ENCODE peak calls at places on chromosomes 6 and 20, in four cellular contexts. One of them, this sample, is unnamed. For H3K36me3 and H3K4me1, the result is how much of the 10 kb centered on the place peaks cover.

GRCh38 chr6:92201618-92202017 is 1217.7 kb downstream of the EPHA7 start:
- DNase-seq in GM23338: no peak
- DNase-seq in pancreas: no peak
- DNase-seq in uterus: no peak
- DNase-seq in this sample: no peak

GRCh38 chr6:30810813-30811329 is 66.5 kb upstream of the IER3 start:
- DNase-seq in GM23338: peak
- DNase-seq in uterus: no peak
- DNase-seq in pancreas: no peak
- DNase-seq in this sample: no peak

GRCh38 chr6:14888575-14889000 is 357.3 kb upstream of the JARID2 start:
- DNase-seq in pancreas: no peak
- DNase-seq in GM23338: no peak
- DNase-seq in uterus: no peak
- DNase-seq in this sample: no peak

GRCh38 chr6:25918083-25918683 is 12.3 kb downstream of the SLC17A2 start:
- DNase-seq in GM23338: no peak
- DNase-seq in pancreas: no peak
- DNase-seq in uterus: no peak
- DNase-seq in this sample: no peak

GRCh38 chr20:8223096-8223870 is 91.2 kb downstream of the PLCB1 start:
- DNase-seq in pancreas: no peak
- DNase-seq in GM23338: no peak
- DNase-seq in uterus: no peak
- DNase-seq in this sample: no peak

GRCh38 chr6:85593438-85594196 is at the start of gene SNX14:
- DNase-seq in pancreas: peak
- DNase-seq in uterus: peak
- DNase-seq in GM23338: peak
- DNase-seq in this sample: peak

GRCh38 chr6:53302678-53303360 is 45.9 kb downstream of the ELOVL5 start:
- DNase-seq in uterus: no peak
- DNase-seq in pancreas: no peak
- DNase-seq in GM23338: peak
- DNase-seq in this sample: no peak

GRCh38 chr6:89120371-89120770 is 2.5 kb upstream of the SRSF12 start:
- DNase-seq in uterus: no peak
- DNase-seq in pancreas: no peak
- DNase-seq in GM23338: no peak
- DNase-seq in this sample: no peak

GRCh38 chr20:49615401-49616153 is 47.6 kb upstream of the PTGIS start:
- DNase-seq in pancreas: peak
- DNase-seq in uterus: no peak
- DNase-seq in GM23338: no peak
- DNase-seq in this sample: no peak

GRCh38 chr20:20731945-20732296 is 19.5 kb upstream of the RALGAPA2 start:
- DNase-seq in GM23338: no peak
- DNase-seq in pancreas: no peak
- DNase-seq in uterus: no peak
- DNase-seq in this sample: no peak

GRCh38 chr6:80969439-80969838 is 783.0 kb downstream of the TENT5A start:
- DNase-seq in uterus: no peak
- DNase-seq in pancreas: no peak
- DNase-seq in GM23338: no peak
- DNase-seq in this sample: no peak

GRCh38 chr6:161683400-161683799 is 409.5 kb upstream of the AGPAT4 start:
- DNase-seq in pancreas: peak
- DNase-seq in uterus: no peak
- DNase-seq in GM23338: no peak
- DNase-seq in this sample: no peak

GRCh38 chr6:119986934-119987549 is 637.5 kb upstream of the MAN1A1 start:
- DNase-seq in pancreas: no peak
- DNase-seq in uterus: no peak
- DNase-seq in GM23338: peak
- DNase-seq in this sample: no peak
- TF ChIP-seq CTCF in pancreas: no peak
- TF ChIP-seq CTCF in uterus: no peak
- TF ChIP-seq CTCF in GM23338: peak
- TF ChIP-seq CTCF in this sample: no peak

DNA sequence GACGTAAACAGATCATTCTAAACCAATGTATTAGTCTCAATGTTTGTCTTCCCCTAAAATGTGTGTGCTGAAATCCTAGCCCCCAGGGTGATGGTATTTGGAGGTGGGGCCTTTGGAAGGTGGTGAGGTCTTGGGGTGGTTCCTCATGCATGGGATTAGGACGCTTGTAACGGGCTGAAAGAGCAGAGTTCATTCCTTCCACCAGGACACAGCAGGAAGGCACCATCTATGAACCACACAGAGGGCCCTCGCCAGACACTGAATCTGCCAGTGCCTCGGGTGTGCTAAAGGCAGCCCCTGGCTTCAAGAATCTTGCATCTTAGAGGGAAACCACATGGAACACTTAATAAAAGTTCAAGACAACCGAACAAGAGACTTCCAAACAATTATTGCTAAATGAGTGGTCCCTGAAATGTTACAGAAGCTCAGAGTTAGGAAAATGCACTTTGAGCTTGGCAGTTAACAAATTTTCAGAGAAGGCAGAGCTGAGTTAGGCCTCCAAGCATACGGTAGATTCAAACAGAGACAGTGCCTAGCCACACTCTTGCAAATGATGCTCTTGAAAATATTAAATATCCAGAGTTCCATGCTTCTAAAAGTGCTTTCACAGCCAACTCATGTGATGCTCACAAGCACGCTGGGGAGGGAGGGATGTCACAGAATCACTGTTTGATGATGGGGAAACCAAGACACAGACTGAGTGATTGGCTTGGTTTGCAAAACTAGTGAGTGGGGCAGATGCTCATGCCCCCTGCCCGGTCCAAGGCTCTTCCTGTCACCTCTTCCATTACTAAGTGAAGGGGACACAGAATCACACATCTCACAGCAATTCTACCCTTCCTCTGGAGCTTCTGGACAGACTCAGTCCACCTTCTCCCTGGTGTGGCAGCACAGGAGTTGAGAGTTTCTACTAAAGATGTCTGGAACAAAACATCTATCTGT is 27.4 kb downstream of the TBC1D7 start:
- DNase-seq in uterus: no peak
- DNase-seq in pancreas: no peak
- DNase-seq in GM23338: no peak
- DNase-seq in this sample: no peak
- H3K36me3 ChIP-seq in uterus: under half
- H3K36me3 ChIP-seq in pancreas: under half
- H3K36me3 ChIP-seq in GM23338: under half
- H3K36me3 ChIP-seq in this sample: under half

DNA sequence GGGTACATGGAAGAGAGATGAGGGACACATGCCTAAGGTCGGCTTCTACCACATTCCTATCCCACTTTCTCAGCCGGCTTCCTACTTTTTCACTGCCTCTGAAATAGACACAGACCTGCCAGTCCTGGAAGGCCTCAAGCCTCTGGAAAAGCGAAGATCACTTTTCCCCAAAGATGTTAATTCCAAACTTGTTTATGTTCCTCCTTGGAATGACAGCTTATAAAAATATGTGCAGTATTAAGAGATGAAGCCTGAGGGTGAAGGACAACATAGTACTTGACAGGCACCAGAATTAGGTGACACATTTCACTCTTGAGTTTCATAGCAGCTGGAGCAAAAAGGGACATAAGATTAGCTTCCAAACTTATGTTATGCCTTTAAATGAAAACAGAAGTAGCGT is 25.2 kb downstream of the FOXO3 start:
- DNase-seq in pancreas: no peak
- DNase-seq in GM23338: no peak
- DNase-seq in uterus: no peak
- DNase-seq in this sample: no peak
- H3K4me1 ChIP-seq in pancreas: half or more
- H3K4me1 ChIP-seq in GM23338: under half
- H3K4me1 ChIP-seq in uterus: under half
- H3K4me1 ChIP-seq in this sample: half or more

GRCh38 chr6:169213814-169214520 is 39.7 kb downstream of the THBS2 start:
- DNase-seq in GM23338: no peak
- DNase-seq in pancreas: no peak
- DNase-seq in uterus: no peak
- DNase-seq in this sample: no peak

GRCh38 chr6:169212436-169212835 is 41.2 kb downstream of the THBS2 start:
- DNase-seq in pancreas: no peak
- DNase-seq in uterus: no peak
- DNase-seq in GM23338: no peak
- DNase-seq in this sample: no peak

GRCh38 chr6:169215201-169215661 is 38.4 kb downstream of the THBS2 start:
- DNase-seq in uterus: no peak
- DNase-seq in GM23338: no peak
- DNase-seq in pancreas: no peak
- DNase-seq in this sample: no peak

GRCh38 chr6:169211881-169212280 is 41.8 kb downstream of the THBS2 start:
- DNase-seq in pancreas: no peak
- DNase-seq in GM23338: no peak
- DNase-seq in uterus: no peak
- DNase-seq in this sample: no peak

GRCh38 chr6:169212897-169213813 is 40.5 kb downstream of the THBS2 start:
- DNase-seq in GM23338: peak
- DNase-seq in uterus: peak
- DNase-seq in pancreas: peak
- DNase-seq in this sample: peak
- TF ChIP-seq CTCF in GM23338: peak
- TF ChIP-seq CTCF in uterus: peak
- TF ChIP-seq CTCF in pancreas: no peak
- TF ChIP-seq CTCF in this sample: peak

GRCh38 chr20:16209826-16210365 is 363.4 kb downstream of the KIF16B start:
- DNase-seq in uterus: no peak
- DNase-seq in GM23338: no peak
- DNase-seq in pancreas: no peak
- DNase-seq in this sample: no peak

GRCh38 chr20:16205505-16205904 is 367.7 kb downstream of the KIF16B start:
- DNase-seq in GM23338: no peak
- DNase-seq in pancreas: no peak
- DNase-seq in uterus: no peak
- DNase-seq in this sample: no peak

GRCh38 chr20:16206817-16207216 is 366.4 kb downstream of the KIF16B start:
- DNase-seq in GM23338: peak
- DNase-seq in uterus: no peak
- DNase-seq in pancreas: no peak
- DNase-seq in this sample: no peak

GRCh38 chr20:16212790-16213189 is 360.5 kb downstream of the KIF16B start:
- DNase-seq in GM23338: no peak
- DNase-seq in pancreas: no peak
- DNase-seq in uterus: no peak
- DNase-seq in this sample: no peak

DNA sequence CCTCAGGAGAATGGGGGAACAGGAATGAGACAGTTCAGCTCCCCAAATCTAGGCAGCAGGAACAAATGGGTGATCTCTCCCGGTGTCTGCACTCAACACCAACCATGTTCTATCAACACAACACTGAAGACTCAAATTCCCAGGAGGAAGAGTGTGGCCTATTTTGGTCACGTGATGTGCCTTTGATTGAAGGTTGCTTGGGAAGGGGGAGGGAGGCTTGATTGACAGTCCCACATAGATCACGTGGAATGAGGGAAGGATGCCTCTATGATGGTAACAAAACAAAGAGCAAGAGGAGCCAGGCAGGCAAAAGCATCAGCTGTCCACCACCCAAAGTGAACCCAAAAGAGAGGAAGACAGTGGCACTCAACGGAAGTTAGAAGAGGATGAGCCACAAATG is 364.8 kb downstream of the KIF16B start:
- DNase-seq in pancreas: no peak
- DNase-seq in uterus: no peak
- DNase-seq in GM23338: no peak
- DNase-seq in this sample: no peak
- H3K36me3 ChIP-seq in pancreas: under half
- H3K36me3 ChIP-seq in uterus: under half
- H3K36me3 ChIP-seq in GM23338: under half
- H3K36me3 ChIP-seq in this sample: under half